ENCODE peak calls at places on chromosomes 11 and 22, in four cellular contexts. T is NCI-H1105 treated with DMSO at 0.1 percent for 48 hours, N is renal cortical epithelial cell, D is AG08395. Y is an unnamed sample.

GRCh38 chr11:61293869-61294716 is 1.0 kb downstream of the VWCE start:
- DNase-seq in T (peak), N (no peak), D (peak), Y (peak)

GRCh38 chr11:70205766-70206165 is 2.7 kb downstream of the FADD start:
- DNase-seq in T (no peak), N (no peak), D (no peak), Y (no peak)

GRCh38 chr11:66880484-66881211 is 23.8 kb downstream of the LRFN4 start:
- DNase-seq in T (peak), N (peak), D (no peak), Y (peak)

GRCh38 chr11:115674831-115675230 is 170.6 kb upstream of the CADM1 start:
- DNase-seq in T (no peak), N (no peak), D (no peak), Y (no peak)

GRCh38 chr11:65425971-65426838 is 3.6 kb downstream of the NEAT1 start:
- DNase-seq in T (no peak), N (peak), D (no peak), Y (no peak)

GRCh38 chr22:27748355-27749168 is 53.0 kb downstream of the MN1 start:
- DNase-seq in T (peak), N (peak), D (peak), Y (no peak)

GRCh38 chr11:132981146-132981956 is 551.0 kb downstream of the OPCML start:
- DNase-seq in T (no peak), N (no peak), D (no peak), Y (no peak)

GRCh38 chr11:134612416-134613030 is 200.5 kb upstream of the B3GAT1 start:
- DNase-seq in T (no peak), N (no peak), D (no peak), Y (no peak)

GRCh38 chr11:109783842-109784241 is 309.4 kb upstream of the ZC3H12C start:
- DNase-seq in T (no peak), N (no peak), D (no peak), Y (no peak)

GRCh38 chr11:18192988-18193387 is 20.4 kb downstream of the MRGPRX4 start:
- DNase-seq in T (no peak), N (no peak), D (no peak), Y (peak)

GRCh38 chr11:57480409-57481137 is 20.2 kb downstream of the RTN4RL2 start:
- DNase-seq in T (peak), N (peak), D (peak), Y (peak)

GRCh38 chr22:17897411-17897810 is 123.1 kb upstream of the BID start:
- DNase-seq in T (no peak), N (no peak), D (no peak), Y (no peak)

GRCh38 chr22:29256606-29257325 is 11.0 kb downstream of the RHBDD3 start:
- DNase-seq in T (no peak), N (no peak), D (no peak), Y (no peak)

GRCh38 chr11:2954263-2954662 is 25.0 kb upstream of the PHLDA2 start:
- DNase-seq in T (no peak), N (no peak), D (no peak), Y (no peak)

GRCh38 chr11:19951558-19952083 is 208.7 kb downstream of the DBX1 start:
- DNase-seq in T (peak), N (peak), D (peak), Y (peak)

GRCh38 chr11:45163956-45164575 is 17.6 kb downstream of the PRDM11 start:
- DNase-seq in T (no peak), N (peak), D (peak), Y (no peak)

GRCh38 chr11:17401316-17401715 is 12.9 kb upstream of the KCNJ11 start:
- DNase-seq in T (no peak), N (no peak), D (no peak), Y (no peak)

GRCh38 chr22:35587447-35587870 is 29.7 kb downstream of the MB start:
- DNase-seq in T (no peak), N (no peak), D (no peak), Y (no peak)

GRCh38 chr11:68330700-68331337 is 18.4 kb downstream of the LRP5 start:
- DNase-seq in T (no peak), N (no peak), D (no peak), Y (no peak)

GRCh38 chr22:21641795-21642583 is at the start of gene SDF2L1:
- DNase-seq in T (peak), N (peak), D (peak), Y (peak)

GRCh38 chr11:56751480-56751879 is 3.0 kb upstream of the OR9G4 start:
- DNase-seq in T (no peak), N (no peak), D (no peak), Y (no peak)

GRCh38 chr11:71456294-71456693 is 3.3 kb downstream of the NADSYN1 start:
- DNase-seq in T (no peak), N (no peak), D (no peak), Y (no peak)

GRCh38 chr11:123063396-123064267 is 1.7 kb upstream of the HSPA8 start:
- DNase-seq in T (peak), N (peak), D (no peak), Y (no peak)

GRCh38 chr22:21712751-21713427 is 22.7 kb downstream of the YPEL1 start:
- DNase-seq in T (no peak), N (peak), D (peak), Y (no peak)

GRCh38 chr22:40001800-40002577 is 7.2 kb downstream of the FAM83F start:
- DNase-seq in T (no peak), N (no peak), D (no peak), Y (no peak)